ENCODE peak calls at places on chromosomes 5 and 9, in seven cellular contexts. V, O, T, S, J, C and E are unnamed samples. For H3K4me1, the result is how much of the 10 kb centered on the place peaks cover.

GRCh38 chr5:111742595-111742994 is 14.4 kb downstream of the NREP start:
- DNase-seq in T (no peak), J (no peak), O (no peak), S (peak), V (no peak), C (no peak), E (no peak)

GRCh38 chr5:67149933-67150523 is 46.6 kb downstream of the CD180 start:
- DNase-seq in O (no peak), T (no peak), J (no peak), S (no peak), C (no peak), V (no peak), E (no peak)

GRCh38 chr5:92337772-92338234 is 954.7 kb upstream of the ARRDC3 start:
- DNase-seq in J (no peak), T (no peak), S (no peak), O (no peak), V (peak), C (no peak), E (no peak)

GRCh38 chr5:121693864-121694263 is 157.8 kb upstream of the FTMT start:
- DNase-seq in V (peak), C (no peak), J (no peak), T (no peak), O (no peak), S (no peak), E (no peak)

GRCh38 chr5:159906463-159906862 is 9.8 kb upstream of the ADRA1B start:
- DNase-seq in T (no peak), S (no peak), J (no peak), C (no peak), V (no peak), O (no peak), E (no peak)

GRCh38 chr5:93585054-93585751 is 2.2 kb downstream of the NR2F1 start:
- DNase-seq in O (no peak), T (no peak), J (peak), C (peak), S (peak), V (peak), E (no peak)

GRCh38 chr5:132826424-132827082 is 3.9 kb downstream of the SHROOM1 start:
- DNase-seq in J (no peak), S (no peak), T (no peak), V (no peak), O (no peak), C (no peak), E (no peak)

GRCh38 chr9:136078498-136079011 is 16.5 kb downstream of the NACC2 start:
- DNase-seq in C (peak), T (no peak), V (no peak), S (no peak), J (peak), O (no peak), E (no peak)

GRCh38 chr5:77774981-77775772 is 962 bp downstream of the TBCA start:
- DNase-seq in O (peak), T (peak), V (no peak), J (no peak), S (no peak), C (no peak), E (no peak)

GRCh38 chr5:122004201-122004600 is 42.4 kb downstream of the SRFBP1 start:
- DNase-seq in O (no peak), S (no peak), T (no peak), J (no peak), V (no peak), C (no peak), E (no peak)

GRCh38 chr5:132372542-132372941 is 3.0 kb downstream of the SLC22A5 start:
- DNase-seq in C (no peak), S (no peak), T (no peak), O (no peak), V (no peak), J (no peak), E (no peak)

GRCh38 chr5:150648294-150649107 is 8.0 kb downstream of the SYNPO start:
- DNase-seq in O (no peak), C (no peak), S (peak), V (no peak), J (no peak), T (no peak), E (no peak)

GRCh38 chr5:27020965-27021364 is 17.4 kb downstream of the CDH9 start:
- DNase-seq in O (no peak), S (no peak), T (no peak), V (peak), J (no peak), C (no peak), E (no peak)

GRCh38 chr5:77944757-77945340 is 168.7 kb upstream of the TBCA start:
- DNase-seq in J (no peak), C (no peak), V (no peak), O (no peak), S (no peak), T (no peak), E (no peak)

GRCh38 chr9:112078432-112078831 is 96.7 kb downstream of the SUSD1 start:
- DNase-seq in J (no peak), T (no peak), C (no peak), S (no peak), O (no peak), V (no peak), E (no peak)

GRCh38 chr9:2085719-2086515 is 70.8 kb downstream of the SMARCA2 start:
- DNase-seq in J (no peak), T (no peak), S (no peak), C (no peak), V (no peak), O (no peak), E (no peak)

GRCh38 chr5:174318578-174318977 is 273.1 kb downstream of the NSG2 start:
- DNase-seq in C (no peak), V (no peak), S (no peak), T (no peak), J (no peak), O (no peak), E (no peak)

GRCh38 chr5:179763215-179763945 is 30.4 kb upstream of the LTC4S start:
- DNase-seq in S (peak), C (peak), V (peak), T (peak), O (peak), J (no peak), E (no peak)

GRCh38 chr5:170632985-170633234 is 129.1 kb downstream of the KCNIP1 start:
- DNase-seq in O (no peak), C (peak), T (no peak), V (no peak), J (peak), S (peak), E (no peak)

GRCh38 chr9:95772320-95773060 is 103.0 kb upstream of the ERCC6L2 start:
- DNase-seq in O (no peak), S (peak), J (peak), C (no peak), V (no peak), T (no peak), E (no peak)

GRCh38 chr9:124423155-124423554 is 7.9 kb upstream of the PSMB7 start:
- DNase-seq in T (no peak), V (no peak), C (no peak), O (no peak), S (no peak), J (no peak), E (no peak)

GRCh38 chr9:76394896-76395244 is 644 bp upstream of the RFK start:
- DNase-seq in O (peak), V (no peak), T (no peak), S (no peak), C (peak), J (no peak), E (no peak)

GRCh38 chr9:10268500-10269485 is 344.0 kb downstream of the PTPRD start:
- DNase-seq in S (no peak), C (no peak), O (no peak), T (no peak), J (no peak), V (peak), E (no peak)

GRCh38 chr9:98215821-98216220 is 23.4 kb upstream of the CORO2A start:
- DNase-seq in C (peak), T (no peak), O (no peak), V (no peak), J (peak), S (no peak), E (no peak)

GRCh38 chr9:121895836-121896544 is 197.1 kb downstream of the TTLL11 start:
- DNase-seq in O (no peak), C (peak), T (no peak), J (no peak), V (no peak), S (peak), E (no peak)

GRCh38 chr9:136686794-136687711 is at the start of gene AGPAT2:
- DNase-seq in O (peak), C (peak), J (peak), T (no peak), S (peak), V (peak), E (peak)

GRCh38 chr5:111603446-111603827 is 91.1 kb upstream of the STARD4 start:
- DNase-seq in T (no peak), J (no peak), V (no peak), O (no peak), C (no peak), S (no peak), E (no peak)

GRCh38 chr9:13479071-13479470 is 199.6 kb upstream of the MPDZ start:
- DNase-seq in S (no peak), C (no peak), J (no peak), T (no peak), O (no peak), V (no peak), E (no peak)

GRCh38 chr5:87752362-87752761 is 339.6 kb upstream of the CCNH start:
- DNase-seq in O (no peak), C (no peak), V (peak), T (no peak), J (no peak), S (no peak), E (no peak)

GRCh38 chr9:120698766-120699165 is 15.5 kb downstream of the MEGF9 start:
- DNase-seq in C (peak), S (no peak), O (no peak), J (no peak), V (no peak), T (no peak), E (no peak)

GRCh38 chr5:132235340-132235739 is 7.7 kb upstream of the P4HA2 start:
- DNase-seq in C (no peak), O (no peak), S (peak), V (no peak), J (no peak), T (no peak), E (no peak)

GRCh38 chr5:141850786-141851185 is 27.4 kb downstream of the PCDH1 start:
- DNase-seq in V (no peak), O (no peak), C (no peak), J (no peak), S (no peak), T (no peak), E (no peak)

GRCh38 chr9:28073278-28073677 is 500.0 kb upstream of the C9orf72 start:
- DNase-seq in S (no peak), O (peak), C (peak), J (no peak), T (no peak), V (peak), E (no peak)

GRCh38 chr5:134138416-134139376 is 24.2 kb downstream of the TCF7 start:
- DNase-seq in C (no peak), J (no peak), S (peak), O (no peak), V (peak), T (no peak), E (no peak)

GRCh38 chr5:134477462-134478245 is 47.8 kb upstream of the JADE2 start:
- DNase-seq in O (no peak), J (no peak), T (no peak), C (no peak), S (no peak), V (peak), E (no peak)

GRCh38 chr9:87063246-87063645 is 115.9 kb upstream of the GAS1 start:
- DNase-seq in T (no peak), V (no peak), O (no peak), J (no peak), S (no peak), C (no peak), E (no peak)

GRCh38 chr9:706606-707451 is 134.7 kb upstream of the DMRT1 start:
- DNase-seq in S (peak), T (no peak), J (peak), C (peak), V (peak), O (no peak), E (no peak)

GRCh38 chr5:135880278-135880677 is 15.4 kb downstream of the IL9 start:
- DNase-seq in T (no peak), V (no peak), S (no peak), J (no peak), C (no peak), O (peak), E (no peak)

GRCh38 chr5:135880801-135881200 is 14.8 kb downstream of the IL9 start:
- DNase-seq in T (no peak), S (no peak), V (peak), O (no peak), J (no peak), C (no peak), E (no peak)

GRCh38 chr5:135883026-135883425 is 12.6 kb downstream of the IL9 start:
- DNase-seq in O (no peak), S (no peak), C (no peak), T (no peak), V (no peak), J (no peak), E (no peak)

GRCh38 chr5:135879591-135879990 is 16.1 kb downstream of the IL9 start:
- DNase-seq in S (no peak), V (no peak), T (no peak), C (no peak), J (no peak), O (no peak), E (no peak)

GRCh38 chr5:135881244-135881643 is 14.4 kb downstream of the IL9 start:
- DNase-seq in O (no peak), J (peak), T (no peak), C (no peak), V (no peak), S (no peak), E (no peak)
- H3K4me1 ChIP-seq in O (under half), J (under half), T (under half), C (under half), V (under half), S (under half), E (under half)

DNA sequence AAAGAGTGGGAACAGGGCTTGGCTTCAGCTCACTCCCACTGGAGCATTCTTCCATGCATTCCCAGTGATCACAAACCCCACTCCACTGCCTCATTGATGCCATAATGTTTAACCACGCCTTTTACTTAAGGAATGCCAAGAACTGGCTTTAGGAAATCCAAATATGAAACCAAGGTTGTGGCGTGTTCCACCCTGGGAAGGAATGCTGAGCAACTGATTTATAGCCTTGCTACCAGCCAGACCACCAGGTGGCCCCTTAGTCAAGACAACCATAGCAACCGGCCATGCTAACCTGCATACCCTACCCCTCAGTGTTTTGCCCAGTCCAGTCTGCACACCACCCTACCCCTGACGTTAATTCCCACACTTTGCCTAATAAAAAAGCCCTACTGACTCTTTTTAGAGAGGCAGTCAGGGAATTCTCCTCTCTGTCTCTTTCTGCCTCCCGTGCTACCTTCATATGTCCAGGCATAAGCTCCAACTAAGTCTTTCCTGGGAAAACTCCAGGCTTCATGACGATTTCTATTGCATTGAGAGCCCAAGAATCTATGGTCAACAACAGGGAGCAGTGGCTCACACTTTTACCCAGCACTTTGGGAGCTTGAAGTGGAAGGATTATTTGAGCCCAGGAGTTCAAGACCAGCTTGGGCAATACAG is 27.0 kb upstream of the PRRC2B start:
- DNase-seq in C (peak), T (no peak), V (peak), J (no peak), S (no peak), O (no peak), E (no peak)
- TF ChIP-seq CTCF in C (peak), T (no peak), V (peak), J (peak), S (no peak), O (peak), E (peak)

GRCh38 chr5:17256839-17257238 is 39.4 kb downstream of the BASP1 start:
- DNase-seq in C (no peak), O (no peak), S (no peak), T (no peak), V (no peak), J (no peak), E (no peak)

GRCh38 chr5:17248999-17249634 is 31.7 kb downstream of the BASP1 start:
- DNase-seq in S (no peak), C (no peak), V (peak), T (peak), O (no peak), J (no peak), E (no peak)

GRCh38 chr5:17255471-17256016 is 38.1 kb downstream of the BASP1 start:
- DNase-seq in T (no peak), S (no peak), J (no peak), C (no peak), V (peak), O (no peak), E (no peak)

GRCh38 chr5:17256171-17256570 is 38.7 kb downstream of the BASP1 start:
- DNase-seq in V (no peak), J (no peak), O (no peak), S (no peak), C (no peak), T (no peak), E (no peak)

DNA sequence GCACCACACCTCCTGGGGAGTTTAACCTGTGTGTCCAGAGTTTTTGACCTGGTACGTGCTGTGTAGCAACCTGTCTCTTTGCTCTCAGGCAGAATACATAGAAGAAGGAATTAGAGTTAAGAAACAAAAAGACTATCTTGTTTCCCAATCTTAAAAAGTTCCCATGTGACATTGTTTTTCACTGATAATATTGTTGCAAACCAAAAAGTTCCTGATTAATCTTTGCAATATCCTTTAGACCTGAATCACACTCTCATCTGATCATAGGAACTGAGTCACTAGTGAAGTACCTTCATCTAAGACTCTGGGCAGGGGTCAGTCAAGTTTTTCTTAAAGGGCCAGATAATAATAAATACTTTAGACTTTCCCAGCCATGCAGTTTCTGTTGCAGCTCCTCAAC is 35.1 kb downstream of the BASP1 start:
- DNase-seq in O (no peak), S (no peak), J (no peak), C (no peak), T (no peak), V (peak), E (no peak)
- H3K4me1 ChIP-seq in O (under half), S (under half), J (under half), C (under half), T (half or more), V (half or more), E (under half)

GRCh38 chr5:176486189-176486757 is 38.1 kb downstream of the FAF2 start:
- DNase-seq in S (no peak), T (no peak), O (no peak), C (no peak), J (no peak), V (no peak), E (no peak)
- TF ChIP-seq CTCF in S (no peak), T (no peak), O (no peak), C (no peak), J (no peak), V (no peak), E (no peak)

GRCh38 chr5:149438281-149438680 is 59.2 kb upstream of the IL17B start:
- DNase-seq in T (no peak), O (no peak), V (no peak), S (no peak), J (no peak), C (no peak), E (no peak)

GRCh38 chr5:149441194-149441753 is 62.2 kb upstream of the IL17B start:
- DNase-seq in V (no peak), J (no peak), O (no peak), S (no peak), C (no peak), T (no peak), E (no peak)

GRCh38 chr5:149439899-149440655 is 61.0 kb upstream of the IL17B start:
- DNase-seq in J (no peak), C (peak), S (no peak), V (peak), O (peak), T (no peak), E (no peak)

GRCh38 chr5:149437369-149438040 is 58.4 kb upstream of the IL17B start:
- DNase-seq in V (no peak), O (no peak), T (no peak), C (no peak), J (no peak), S (no peak), E (no peak)

DNA sequence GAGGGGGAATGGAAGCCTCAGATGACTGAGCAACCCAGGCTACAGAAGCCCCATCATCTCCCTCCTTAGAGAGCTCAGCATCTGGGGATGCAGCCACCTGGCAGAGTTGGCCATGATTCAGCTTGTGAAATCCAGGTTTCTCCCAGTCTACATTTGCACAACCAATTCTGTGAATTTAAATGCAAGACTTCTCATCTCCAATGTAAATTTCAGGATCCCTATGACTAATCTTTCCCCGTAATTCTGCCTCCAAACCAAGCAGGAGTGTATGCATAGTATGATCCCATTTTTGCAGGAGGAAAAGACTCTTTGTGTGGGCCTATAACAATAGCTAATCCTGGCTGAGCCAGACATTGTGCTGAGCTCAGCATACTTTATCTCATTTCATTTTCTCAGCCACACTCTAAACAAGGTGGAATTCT is 59.6 kb upstream of the IL17B start:
- DNase-seq in T (no peak), C (no peak), J (no peak), V (peak), O (no peak), S (no peak), E (no peak)
- H3K4me1 ChIP-seq in T (under half), C (under half), J (under half), V (half or more), O (half or more), S (under half), E (half or more)

GRCh38 chr9:85716031-85716877 is 25.5 kb downstream of the AGTPBP1 start:
- DNase-seq in V (no peak), T (no peak), C (no peak), O (no peak), J (no peak), S (no peak), E (no peak)
- TF ChIP-seq CTCF in V (no peak), T (peak), C (peak), O (peak), J (no peak), S (no peak), E (no peak)